ENCODE peak calls at places on chromosome 1, in five cellular contexts. One of them, this sample, is unnamed.

GRCh38 chr1:55275151-55275748 is 60.1 kb upstream of the USP24 start:
- DNase-seq in stimulated activated CD4-positive, alpha-beta T cell treated with anti-CD3 and anti-CD28 coated beads, Interleukin-15, amount 100 ng/mL, for 1 hour: no peak
- DNase-seq in naive thymus-derived CD4-positive, alpha-beta T cell: no peak
- DNase-seq in T-helper 2 cell: no peak
- DNase-seq in epithelial cell of esophagus: peak; percentile 30
- DNase-seq in this sample: no peak

GRCh38 chr1:25004355-25004754 is 74.3 kb upstream of the RUNX3 start:
- DNase-seq in stimulated activated CD4-positive, alpha-beta T cell treated with anti-CD3 and anti-CD28 coated beads, Interleukin-15, amount 100 ng/mL, for 1 hour: no peak
- DNase-seq in naive thymus-derived CD4-positive, alpha-beta T cell: no peak
- DNase-seq in T-helper 2 cell: no peak
- DNase-seq in epithelial cell of esophagus: no peak
- DNase-seq in this sample: no peak

GRCh38 chr1:56336972-56337371 is 242.4 kb downstream of the PLPP3 start:
- DNase-seq in stimulated activated CD4-positive, alpha-beta T cell treated with anti-CD3 and anti-CD28 coated beads, Interleukin-15, amount 100 ng/mL, for 1 hour: no peak
- DNase-seq in naive thymus-derived CD4-positive, alpha-beta T cell: no peak
- DNase-seq in T-helper 2 cell: no peak
- DNase-seq in epithelial cell of esophagus: no peak
- DNase-seq in this sample: no peak

GRCh38 chr1:119701659-119702058 is 10.1 kb upstream of the PHGDH start:
- DNase-seq in stimulated activated CD4-positive, alpha-beta T cell treated with anti-CD3 and anti-CD28 coated beads, Interleukin-15, amount 100 ng/mL, for 1 hour: no peak
- DNase-seq in naive thymus-derived CD4-positive, alpha-beta T cell: no peak
- DNase-seq in T-helper 2 cell: no peak
- DNase-seq in epithelial cell of esophagus: no peak
- DNase-seq in this sample: no peak

GRCh38 chr1:116987256-116987555 is 14.4 kb upstream of the CD101 start:
- DNase-seq in stimulated activated CD4-positive, alpha-beta T cell treated with anti-CD3 and anti-CD28 coated beads, Interleukin-15, amount 100 ng/mL, for 1 hour: peak; percentile 58
- DNase-seq in naive thymus-derived CD4-positive, alpha-beta T cell: peak; percentile 82
- DNase-seq in T-helper 2 cell: peak; percentile 49
- DNase-seq in epithelial cell of esophagus: no peak
- DNase-seq in this sample: no peak

GRCh38 chr1:230112131-230112701 is 45.2 kb downstream of the GALNT2 start:
- DNase-seq in stimulated activated CD4-positive, alpha-beta T cell treated with anti-CD3 and anti-CD28 coated beads, Interleukin-15, amount 100 ng/mL, for 1 hour: no peak
- DNase-seq in naive thymus-derived CD4-positive, alpha-beta T cell: no peak
- DNase-seq in T-helper 2 cell: no peak
- DNase-seq in epithelial cell of esophagus: no peak
- DNase-seq in this sample: no peak

GRCh38 chr1:53398585-53399365 is 60.4 kb upstream of the DMRTB1 start:
- DNase-seq in stimulated activated CD4-positive, alpha-beta T cell treated with anti-CD3 and anti-CD28 coated beads, Interleukin-15, amount 100 ng/mL, for 1 hour: no peak
- DNase-seq in naive thymus-derived CD4-positive, alpha-beta T cell: no peak
- DNase-seq in T-helper 2 cell: no peak
- DNase-seq in epithelial cell of esophagus: no peak
- DNase-seq in this sample: no peak

GRCh38 chr1:172764378-172764777 is 105.5 kb downstream of the FASLG start:
- DNase-seq in stimulated activated CD4-positive, alpha-beta T cell treated with anti-CD3 and anti-CD28 coated beads, Interleukin-15, amount 100 ng/mL, for 1 hour: no peak
- DNase-seq in naive thymus-derived CD4-positive, alpha-beta T cell: peak; percentile 84
- DNase-seq in T-helper 2 cell: no peak
- DNase-seq in epithelial cell of esophagus: no peak
- DNase-seq in this sample: no peak

GRCh38 chr1:202238914-202239313 is 45.3 kb downstream of the LGR6 start:
- DNase-seq in stimulated activated CD4-positive, alpha-beta T cell treated with anti-CD3 and anti-CD28 coated beads, Interleukin-15, amount 100 ng/mL, for 1 hour: no peak
- DNase-seq in naive thymus-derived CD4-positive, alpha-beta T cell: no peak
- DNase-seq in T-helper 2 cell: no peak
- DNase-seq in epithelial cell of esophagus: no peak
- DNase-seq in this sample: no peak

GRCh38 chr1:36565576-36566501 is 83.1 kb upstream of the CSF3R start:
- DNase-seq in stimulated activated CD4-positive, alpha-beta T cell treated with anti-CD3 and anti-CD28 coated beads, Interleukin-15, amount 100 ng/mL, for 1 hour: no peak
- DNase-seq in naive thymus-derived CD4-positive, alpha-beta T cell: no peak
- DNase-seq in T-helper 2 cell: no peak
- DNase-seq in epithelial cell of esophagus: no peak
- DNase-seq in this sample: no peak

GRCh38 chr1:29396438-29397255 is 160.3 kb downstream of the PTPRU start:
- DNase-seq in stimulated activated CD4-positive, alpha-beta T cell treated with anti-CD3 and anti-CD28 coated beads, Interleukin-15, amount 100 ng/mL, for 1 hour: no peak
- DNase-seq in naive thymus-derived CD4-positive, alpha-beta T cell: no peak
- DNase-seq in T-helper 2 cell: no peak
- DNase-seq in epithelial cell of esophagus: peak; percentile 11
- DNase-seq in this sample: no peak

This sample was measured in AG09309.